ENCODE peak calls at places on chromosomes 12 and 14, in nine cellular contexts. D is T-helper 2 cell; C is NCI-H1417 treated with DMSO at 0.1 percent for 48 hours; B is HuH-7.5; K is stimulated activated CD4-positive, alpha-beta T cell treated with anti-CD3 and anti-CD28 coated beads, TNF-alpha, amount 100 ng/mL, for 4 hours; P is kidney tubule cell; A is ACHN; E is activated CD4-positive, alpha-beta T cell treated with anti-CD3 and anti-CD28 coated beads, Interleukin-2, amount 50 U/mL, for 1 hour; H is SW480. N is an unnamed sample.

GRCh38 chr12:49664591-49665146 is 41.3 kb downstream of the PRPF40B start:
- DNase-seq in D (no peak), C (no peak), B (no peak), K (no peak), P (peak), A (no peak), E (no peak), H (no peak), N (no peak)

GRCh38 chr12:6765048-6765633 is 1.0 kb upstream of the PTMS start:
- DNase-seq in D (no peak), C (no peak), B (peak), K (no peak), P (peak), A (peak), E (no peak), H (peak), N (no peak)

GRCh38 chr14:61489932-61490331 is 168.6 kb downstream of the PRKCH start:
- DNase-seq in D (no peak), C (no peak), B (no peak), K (no peak), P (no peak), A (no peak), E (no peak), H (no peak), N (no peak)

GRCh38 chr12:103779410-103780092 is 61.5 kb downstream of the NT5DC3 start:
- DNase-seq in D (no peak), C (no peak), B (no peak), K (no peak), P (no peak), A (peak), E (no peak), H (no peak), N (no peak)

GRCh38 chr14:92570863-92571262 is 57.3 kb downstream of the RIN3 start:
- DNase-seq in D (no peak), C (no peak), B (no peak), K (no peak), P (no peak), A (no peak), E (no peak), H (no peak), N (no peak)

GRCh38 chr14:95126906-95127530 is 30.3 kb downstream of the DICER1 start:
- DNase-seq in D (no peak), C (no peak), B (no peak), K (no peak), P (no peak), A (no peak), E (no peak), H (no peak), N (no peak)

GRCh38 chr14:34368115-34368970 is 93.7 kb downstream of the SPTSSA start:
- DNase-seq in D (no peak), C (no peak), B (no peak), K (no peak), P (no peak), A (no peak), E (no peak), H (no peak), N (no peak)

GRCh38 chr12:108240027-108240785 is 98.9 kb downstream of the CMKLR1 start:
- DNase-seq in D (no peak), C (no peak), B (no peak), K (no peak), P (no peak), A (no peak), E (no peak), H (no peak), N (no peak)

GRCh38 chr12:121729021-121729420 is 16.5 kb downstream of the TMEM120B start:
- DNase-seq in D (no peak), C (no peak), B (no peak), K (no peak), P (no peak), A (no peak), E (no peak), H (no peak), N (no peak)

GRCh38 chr12:128259556-128260070 is 7.4 kb upstream of the TMEM132C start:
- DNase-seq in D (no peak), C (no peak), B (no peak), K (no peak), P (peak), A (peak), E (no peak), H (peak), N (no peak)

GRCh38 chr12:121227294-121227693 is 17.4 kb downstream of the P2RX4 start:
- DNase-seq in D (no peak), C (peak), B (peak), K (no peak), P (peak), A (no peak), E (no peak), H (no peak), N (no peak)

GRCh38 chr12:105245291-105245690 is 9.3 kb upstream of the APPL2 start:
- DNase-seq in D (no peak), C (no peak), B (no peak), K (no peak), P (no peak), A (no peak), E (no peak), H (no peak), N (no peak)

GRCh38 chr14:24119691-24120090 is 4.9 kb upstream of the NRL start:
- DNase-seq in D (no peak), C (no peak), B (no peak), K (no peak), P (no peak), A (no peak), E (no peak), H (no peak), N (no peak)

GRCh38 chr12:21797539-21797938 is 23.0 kb upstream of the KCNJ8 start:
- DNase-seq in D (no peak), C (no peak), B (no peak), K (no peak), P (no peak), A (no peak), E (no peak), H (no peak), N (no peak)

GRCh38 chr12:66776974-66777373 is 98.1 kb upstream of the GRIP1 start:
- DNase-seq in D (no peak), C (no peak), B (no peak), K (no peak), P (no peak), A (no peak), E (no peak), H (no peak), N (no peak)

GRCh38 chr12:112638420-112638819 is 153.1 kb upstream of the RPH3A start:
- DNase-seq in D (no peak), C (no peak), B (no peak), K (no peak), P (no peak), A (no peak), E (no peak), H (no peak), N (no peak)

GRCh38 chr14:86799244-86799647 is 1193.7 kb downstream of the GALC start:
- DNase-seq in D (no peak), C (no peak), B (no peak), K (no peak), P (peak), A (peak), E (no peak), H (no peak), N (no peak)

GRCh38 chr14:31027847-31028246 is 1.7 kb upstream of the STRN3 start:
- DNase-seq in D (no peak), C (no peak), B (no peak), K (no peak), P (no peak), A (no peak), E (no peak), H (no peak), N (no peak)

GRCh38 chr12:52741378-52742195 is 35.6 kb downstream of the KRT76 start:
- DNase-seq in D (no peak), C (no peak), B (peak), K (peak), P (peak), A (peak), E (peak), H (peak), N (no peak)

GRCh38 chr12:3655331-3655900 is 97.5 kb downstream of the CRACR2A start:
- DNase-seq in D (no peak), C (no peak), B (peak), K (no peak), P (peak), A (peak), E (peak), H (no peak), N (no peak)